ENCODE peak calls at places on chromosomes 12 and 14, in five cellular contexts. Q, L, B, O and C are unnamed samples.

GRCh38 chr12:17372508-17372907 is 717.5 kb downstream of the RERGL start:
- DNase-seq in Q (no peak), L (no peak), B (no peak), O (no peak), C (no peak)

GRCh38 chr14:22887260-22887989 is 4.4 kb downstream of the REM2 start:
- DNase-seq in Q (peak; percentile 76), L (peak; percentile 89), B (peak; percentile 67), O (no peak), C (peak; percentile 48)

GRCh38 chr14:62189698-62190097 is 427.5 kb downstream of the SNAPC1 start:
- DNase-seq in Q (no peak), L (no peak), B (no peak), O (no peak), C (no peak)

GRCh38 chr12:64392221-64392620 is 1.7 kb upstream of the C12orf56 start:
- DNase-seq in Q (no peak), L (peak; percentile 49), B (peak; percentile 54), O (no peak), C (no peak)

GRCh38 chr14:102589761-102590290 is 2.6 kb upstream of the RCOR1 start:
- DNase-seq in Q (no peak), L (no peak), B (no peak), O (no peak), C (no peak)

GRCh38 chr12:90333939-90334338 is 621.0 kb downstream of the CCER1 start:
- DNase-seq in Q (no peak), L (no peak), B (no peak), O (no peak), C (no peak)

GRCh38 chr12:124188561-124189405 is 106.1 kb upstream of the RFLNA start:
- DNase-seq in Q (no peak), L (no peak), B (no peak), O (no peak), C (no peak)

GRCh38 chr12:57216931-57217871 is 607 bp downstream of the NXPH4 start:
- DNase-seq in Q (no peak), L (no peak), B (peak; percentile 32), O (no peak), C (no peak)

GRCh38 chr14:90056821-90057220 is 5.0 kb upstream of the KCNK13 start:
- DNase-seq in Q (no peak), L (no peak), B (no peak), O (no peak), C (no peak)

GRCh38 chr12:93039062-93039461 is 110.0 kb upstream of the EEA1 start:
- DNase-seq in Q (no peak), L (no peak), B (no peak), O (no peak), C (no peak)

GRCh38 chr14:91754819-91755218 is 22.9 kb upstream of the CATSPERB start:
- DNase-seq in Q (no peak), L (no peak), B (no peak), O (no peak), C (no peak)

GRCh38 chr12:57340104-57340503 is 89.1 kb upstream of the STAC3 start:
- DNase-seq in Q (no peak), L (peak; percentile 2), B (peak; percentile 41), O (no peak), C (no peak)

GRCh38 chr12:14979468-14979867 is 6.6 kb downstream of the PDE6H start:
- DNase-seq in Q (no peak), L (no peak), B (no peak), O (no peak), C (no peak)
- H3K4me1 ChIP-seq in Q (no peaks in the 10 kb centered on the region), L (no peaks in the 10 kb centered on the region), B (no peaks in the 10 kb centered on the region), O (no peaks in the 10 kb centered on the region), C (no peaks in the 10 kb centered on the region)

DNA sequence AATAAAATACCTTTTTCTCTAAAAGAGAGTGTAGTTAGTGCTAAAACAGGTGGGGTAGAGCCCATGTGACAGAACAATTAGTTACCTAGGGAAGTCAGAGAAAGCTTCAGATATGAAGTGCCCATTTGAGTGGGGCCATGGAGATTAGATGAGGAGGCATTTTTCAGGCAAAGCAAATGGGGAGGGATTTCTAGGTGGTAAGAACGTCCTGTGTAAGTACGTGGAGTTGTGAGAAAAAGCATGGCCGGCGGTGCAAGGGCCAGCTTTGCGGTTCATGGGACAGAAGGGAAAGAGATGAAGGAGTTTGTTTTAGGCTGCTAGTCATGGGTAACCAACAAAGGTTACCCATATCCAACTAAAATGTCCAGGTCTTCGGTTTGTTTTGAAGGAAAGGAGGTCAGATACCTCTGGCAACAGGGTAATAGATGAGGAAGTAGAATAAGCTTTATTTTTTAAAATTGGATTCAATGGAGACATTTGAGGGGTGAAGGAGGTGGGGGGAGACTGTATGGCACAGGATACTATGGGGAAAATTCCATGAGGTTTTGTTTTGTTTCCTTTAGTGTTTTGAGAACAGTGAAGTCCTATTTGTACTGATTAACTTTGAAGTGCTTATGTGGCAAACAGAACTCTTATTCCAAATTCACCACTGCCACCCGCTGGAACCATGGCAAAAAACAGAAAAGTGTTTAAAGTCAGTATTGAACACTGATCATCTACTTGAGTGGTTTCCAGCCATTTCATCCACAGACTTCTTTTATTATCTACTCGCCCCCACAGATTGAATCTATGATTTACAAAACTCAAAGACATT is 10.0 kb upstream of the SNRPF start:
- DNase-seq in Q (peak; percentile 29), L (peak; percentile 49), B (peak; percentile 55), O (no peak), C (no peak)
- H3K27ac ChIP-seq in Q (no peak overlapping the region), L (no peak overlapping the region), B (peak overlapping the region; percentile 57), O (no peak overlapping the region), C (no peak overlapping the region)

GRCh38 chr14:93036652-93037341 is 78.9 kb downstream of the ITPK1 start:
- DNase-seq in Q (peak; percentile 66), L (peak; percentile 80), B (no peak), O (no peak), C (no peak)
- H3K4me1 ChIP-seq in Q (peaks cover 50% of the 10 kb centered on the region), L (peaks cover 55% of the 10 kb centered on the region), B (peaks cover 94% of the 10 kb centered on the region), O (peaks cover 91% of the 10 kb centered on the region), C (no peaks in the 10 kb centered on the region)

GRCh38 chr12:26124491-26125450 is at the start of gene BHLHE41:
- DNase-seq in Q (peak; percentile 51), L (peak; percentile 76), B (peak; percentile 21), O (peak; percentile 80), C (peak; percentile 81)

GRCh38 chr12:26121323-26121740 is 3.5 kb downstream of the BHLHE41 start:
- DNase-seq in Q (no peak), L (peak; percentile 24), B (no peak), O (no peak), C (no peak)

GRCh38 chr12:26123482-26123980 is 1.3 kb downstream of the BHLHE41 start:
- DNase-seq in Q (no peak), L (no peak), B (no peak), O (no peak), C (no peak)

GRCh38 chr12:26121841-26122680 is 2.8 kb downstream of the BHLHE41 start:
- DNase-seq in Q (no peak), L (peak; percentile 74), B (no peak), O (peak; percentile 43), C (no peak)

DNA sequence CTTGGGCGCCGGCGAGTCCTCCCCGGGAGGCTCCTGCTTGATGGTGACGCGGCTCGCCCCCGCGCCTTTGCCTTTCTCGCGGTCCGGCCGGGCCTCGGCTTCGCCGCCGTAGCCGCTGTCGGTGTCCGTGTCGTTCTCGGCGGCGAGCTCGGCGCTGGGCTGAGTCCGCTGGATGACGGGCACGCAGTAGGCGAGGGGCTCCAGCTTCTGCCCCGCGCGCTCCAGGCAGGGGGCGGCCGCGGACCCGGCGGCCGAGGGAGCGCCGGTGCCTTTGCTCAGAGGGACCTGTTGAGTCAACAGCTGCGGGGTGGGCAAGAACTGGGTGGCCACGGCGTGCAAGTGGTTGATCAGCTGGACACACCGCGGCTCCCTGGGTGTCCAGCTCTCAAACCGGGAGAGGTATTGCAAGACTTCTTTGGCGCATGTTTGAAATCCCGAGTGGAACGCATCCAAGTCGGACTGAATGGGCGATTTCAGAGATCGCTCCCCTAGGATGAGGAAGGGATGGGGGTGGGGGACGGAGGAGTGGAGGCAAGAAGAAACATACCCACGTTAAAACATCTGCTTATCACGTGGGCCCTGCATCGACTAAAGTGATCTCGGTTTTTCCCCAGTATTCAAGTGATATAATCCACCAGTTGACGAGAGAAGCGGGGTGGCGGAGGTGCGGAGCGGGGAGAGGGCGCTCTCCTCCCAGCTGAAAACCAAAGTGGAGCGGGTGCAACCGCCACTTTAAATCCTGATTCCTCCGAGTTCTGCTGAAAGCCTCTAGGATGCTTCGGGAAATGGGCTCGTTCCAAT is 2.0 kb downstream of the BHLHE41 start:
- DNase-seq in Q (peak; percentile 54), L (peak; percentile 78), B (peak; percentile 33), O (peak; percentile 50), C (peak; percentile 87)
- H3K27ac ChIP-seq in Q (no peak overlapping the region), L (no peak overlapping the region), B (peak overlapping the region; percentile 21), O (peak overlapping the region; percentile 86), C (peak overlapping the region; percentile 98)

DNA sequence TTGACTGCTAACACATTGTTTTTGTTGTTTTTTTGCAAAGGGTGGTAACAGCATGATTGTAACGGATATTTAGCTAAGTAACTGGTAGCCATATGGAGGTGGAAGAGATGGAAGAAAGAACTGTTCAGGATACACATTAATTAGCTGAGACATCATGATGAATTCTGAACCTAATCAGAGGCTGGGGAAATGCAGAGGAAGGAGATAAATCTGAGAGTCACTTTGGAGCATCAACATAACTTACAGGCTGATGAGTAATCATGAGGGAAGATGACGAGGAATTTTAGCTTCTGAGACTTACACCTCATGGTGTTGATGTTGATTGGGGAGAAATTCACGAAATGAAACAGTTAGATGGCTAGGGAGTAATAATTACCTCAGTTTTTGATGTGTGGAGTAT is 62.3 kb downstream of the NIN start:
- DNase-seq in Q (no peak), L (no peak), B (no peak), O (no peak), C (no peak)
- H3K4me1 ChIP-seq in Q (peaks cover 2% of the 10 kb centered on the region), L (no peaks in the 10 kb centered on the region), B (peaks cover 5% of the 10 kb centered on the region), O (peaks cover 7% of the 10 kb centered on the region), C (no peaks in the 10 kb centered on the region)

GRCh38 chr14:33120341-33120740 is 181.7 kb downstream of the NPAS3 start:
- DNase-seq in Q (no peak), L (no peak), B (no peak), O (no peak), C (no peak)
- H3K27ac ChIP-seq in Q (no peak overlapping the region), L (no peak overlapping the region), B (no peak overlapping the region), O (no peak overlapping the region), C (no peak overlapping the region)

GRCh38 chr12:62655524-62656160 is 189.0 kb downstream of the MON2 start:
- DNase-seq in Q (no peak), L (peak; percentile 53), B (no peak), O (no peak), C (no peak)
- H3K4me1 ChIP-seq in Q (peaks cover 44% of the 10 kb centered on the region), L (peaks cover 86% of the 10 kb centered on the region), B (peaks cover 10% of the 10 kb centered on the region), O (peaks cover 9% of the 10 kb centered on the region), C (no peaks in the 10 kb centered on the region)

GRCh38 chr14:49405291-49405690 is 180.9 kb downstream of the RPS29 start:
- DNase-seq in Q (no peak), L (no peak), B (no peak), O (no peak), C (no peak)
- H3K27ac ChIP-seq in Q (no peak overlapping the region), L (no peak overlapping the region), B (no peak overlapping the region), O (no peak overlapping the region), C (no peak overlapping the region)

GRCh38 chr14:52348279-52348678 is 34.2 kb downstream of the PTGER2 start:
- DNase-seq in Q (no peak), L (no peak), B (no peak), O (no peak), C (no peak)
- H3K4me1 ChIP-seq in Q (no peaks in the 10 kb centered on the region), L (peaks cover 4% of the 10 kb centered on the region), B (peaks cover 55% of the 10 kb centered on the region), O (peaks cover 14% of the 10 kb centered on the region), C (no peaks in the 10 kb centered on the region)